ENCODE peak calls at places on chromosome 7, in six cellular contexts. S, L, A, W, U and E are unnamed samples.

GRCh38 chr7:45456747-45457146 is 117.4 kb upstream of the ADCY1 start:
- DNase-seq in S (no peak), L (no peak), A (peak), W (no peak), U (no peak), E (no peak)

GRCh38 chr7:136030867-136031318 is 53.7 kb upstream of the MTPN start:
- DNase-seq in S (no peak), L (no peak), A (no peak), W (no peak), U (no peak), E (no peak)

GRCh38 chr7:6578114-6579084 is 1.1 kb downstream of the ZDHHC4 start:
- DNase-seq in S (no peak), L (no peak), A (peak), W (peak), U (no peak), E (no peak)

GRCh38 chr7:1611708-1612241 is 41.9 kb upstream of the PSMG3 start:
- DNase-seq in S (no peak), L (no peak), A (peak), W (peak), U (no peak), E (peak)

GRCh38 chr7:22821702-22822485 is 755 bp downstream of the TOMM7 start:
- DNase-seq in S (no peak), L (no peak), A (no peak), W (no peak), U (no peak), E (no peak)

GRCh38 chr7:106610996-106611886 is 49.7 kb downstream of the CCDC71L start:
- DNase-seq in S (no peak), L (no peak), A (peak), W (no peak), U (no peak), E (no peak)

GRCh38 chr7:47483604-47484273 is 98.2 kb downstream of the TNS3 start:
- DNase-seq in S (no peak), L (no peak), A (peak), W (no peak), U (no peak), E (no peak)

GRCh38 chr7:4738711-4739527 is 36.5 kb upstream of the AP5Z1 start:
- DNase-seq in S (peak), L (no peak), A (peak), W (peak), U (peak), E (peak)

GRCh38 chr7:158016171-158017087 is 571.2 kb downstream of the PTPRN2 start:
- DNase-seq in S (no peak), L (no peak), A (peak), W (no peak), U (peak), E (no peak)

GRCh38 chr7:31948041-31948440 is 122.2 kb downstream of the PDE1C start:
- DNase-seq in S (no peak), L (no peak), A (peak), W (peak), U (no peak), E (peak)

GRCh38 chr7:121303422-121304171 is 25.2 kb upstream of the WNT16 start:
- DNase-seq in S (no peak), L (no peak), A (no peak), W (no peak), U (no peak), E (no peak)

GRCh38 chr7:156963472-156963871 is 14.0 kb downstream of the NOM1 start:
- DNase-seq in S (no peak), L (no peak), A (no peak), W (no peak), U (no peak), E (no peak)

GRCh38 chr7:156964971-156965370 is 15.5 kb downstream of the NOM1 start:
- DNase-seq in S (no peak), L (no peak), A (no peak), W (no peak), U (no peak), E (no peak)

GRCh38 chr7:156962897-156963296 is 13.4 kb downstream of the NOM1 start:
- DNase-seq in S (no peak), L (no peak), A (no peak), W (no peak), U (no peak), E (no peak)

GRCh38 chr7:156968183-156968582 is 18.7 kb downstream of the NOM1 start:
- DNase-seq in S (no peak), L (no peak), A (no peak), W (no peak), U (no peak), E (no peak)

DNA sequence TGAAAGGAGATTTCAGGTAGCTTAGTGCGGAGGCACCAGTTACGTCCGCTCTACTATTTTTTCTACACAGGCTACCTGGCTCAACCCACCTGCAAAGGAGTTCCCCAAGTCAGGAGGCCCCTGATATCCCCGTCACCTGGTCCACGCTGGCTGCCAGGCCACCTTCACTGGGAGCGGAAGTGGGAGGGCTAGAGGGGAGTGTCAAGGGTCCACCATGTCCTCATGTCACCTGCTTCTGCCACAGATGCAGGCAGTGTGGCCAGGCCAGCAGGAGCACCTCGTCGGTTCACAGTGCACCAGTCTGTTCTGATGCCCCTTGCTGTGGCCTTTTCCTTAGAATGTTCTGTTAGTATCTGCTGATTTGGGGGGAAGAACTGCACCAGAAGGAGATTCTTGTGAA is 16.9 kb downstream of the NOM1 start:
- DNase-seq in S (no peak), L (no peak), A (no peak), W (no peak), U (no peak), E (no peak)
- H3K27ac ChIP-seq in S (no peak), L (no peak), A (no peak), W (no peak), U (no peak), E (no peak)

GRCh38 chr7:25820432-25821040 is 331.5 kb upstream of the NFE2L3 start:
- DNase-seq in S (no peak), L (no peak), A (no peak), W (peak), U (no peak), E (no peak)
- TF ChIP-seq CTCF in S (no peak), L (no peak), A (peak), W (peak), U (no peak), E (peak)

DNA sequence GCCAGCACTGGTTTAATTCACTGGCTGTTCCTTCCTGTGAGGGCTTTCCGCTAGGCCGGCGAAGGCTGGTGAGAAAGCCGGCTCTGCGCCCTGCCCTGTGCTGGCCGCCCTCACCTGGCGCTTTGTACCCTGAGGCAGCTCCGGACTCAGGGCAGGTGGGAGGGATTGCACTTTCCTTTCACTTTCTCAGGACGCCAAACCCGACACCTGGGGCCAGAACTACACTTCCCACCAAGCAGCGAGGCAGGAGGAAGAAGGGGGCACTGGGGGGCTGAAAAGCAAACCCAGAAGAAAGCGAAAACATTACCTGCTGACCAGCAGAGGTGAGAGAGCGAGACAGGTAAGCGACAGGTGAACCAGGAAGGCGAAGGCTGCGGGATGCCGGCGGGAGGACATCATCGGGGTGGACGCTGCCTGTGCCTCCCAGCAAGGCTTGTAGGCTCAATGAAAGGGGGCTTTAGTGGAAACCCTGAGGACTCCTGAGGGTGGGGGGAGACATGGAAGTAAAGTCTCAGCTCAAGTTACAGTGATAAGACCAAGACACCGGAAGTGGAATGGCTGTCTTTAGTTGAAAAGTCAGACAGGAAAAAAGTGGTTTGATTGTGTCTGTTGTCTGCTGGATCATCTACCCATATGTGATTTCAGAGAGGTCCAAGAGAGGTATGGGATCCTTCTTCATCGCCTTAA is at the start of gene RAB19:
- DNase-seq in S (no peak), L (peak), A (no peak), W (no peak), U (no peak), E (no peak)
- H3K27ac ChIP-seq in S (no peak), L (peak), A (no peak), W (no peak), U (no peak), E (no peak)

GRCh38 chr7:151705744-151706567 is 171.0 kb downstream of the PRKAG2 start:
- DNase-seq in S (no peak), L (peak), A (peak), W (peak), U (no peak), E (peak)
- TF ChIP-seq CTCF in S (peak), L (peak), A (peak), W (peak), U (peak), E (peak)

GRCh38 chr7:471866-472639 is 47.6 kb downstream of the PDGFA start:
- DNase-seq in S (peak), L (peak), A (peak), W (no peak), U (peak), E (peak)
- H3K27ac ChIP-seq in S (peak), L (no peak), A (peak), W (no peak), U (peak), E (peak)

DNA sequence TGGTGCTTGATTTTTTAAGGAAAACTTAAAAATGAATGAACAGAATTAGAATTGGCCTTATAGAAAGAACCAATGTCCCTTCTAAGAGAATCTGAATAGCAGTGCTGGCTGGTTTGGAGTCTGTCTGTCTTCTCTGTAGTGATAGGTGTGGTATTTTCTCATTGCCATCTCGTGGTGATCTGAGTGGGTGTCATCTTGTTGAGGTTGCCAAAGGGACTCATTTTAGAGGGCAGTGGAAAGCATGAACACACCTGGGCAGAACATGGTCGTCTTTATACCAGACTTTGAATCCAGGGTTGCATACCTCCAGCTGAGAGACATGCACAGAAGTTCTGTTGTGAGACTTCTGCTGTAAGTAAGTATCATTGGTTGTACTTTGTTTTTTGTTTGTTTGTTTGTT is 15.8 kb downstream of the CUL1 start:
- DNase-seq in S (no peak), L (no peak), A (no peak), W (no peak), U (no peak), E (no peak)
- TF ChIP-seq CTCF in S (no peak), L (no peak), A (no peak), W (no peak), U (no peak), E (no peak)

GRCh38 chr7:35802649-35803048 is 1.8 kb downstream of the SEPTIN7 start:
- DNase-seq in S (no peak), L (no peak), A (peak), W (no peak), U (no peak), E (no peak)
- H3K27ac ChIP-seq in S (peak), L (peak), A (no peak), W (peak), U (peak), E (no peak)

GRCh38 chr7:74059681-74060588 is 23.7 kb upstream of the LIMK1 start:
- DNase-seq in S (peak), L (peak), A (peak), W (peak), U (no peak), E (no peak)

GRCh38 chr7:74059037-74059436 is 24.6 kb upstream of the LIMK1 start:
- DNase-seq in S (no peak), L (no peak), A (no peak), W (no peak), U (no peak), E (no peak)

GRCh38 chr7:74057216-74057925 is 26.2 kb upstream of the LIMK1 start:
- DNase-seq in S (peak), L (no peak), A (no peak), W (no peak), U (no peak), E (no peak)

GRCh38 chr7:74057987-74058386 is 25.6 kb upstream of the LIMK1 start:
- DNase-seq in S (no peak), L (no peak), A (no peak), W (no peak), U (no peak), E (no peak)

GRCh38 chr7:74058486-74058885 is 25.1 kb upstream of the LIMK1 start:
- DNase-seq in S (peak), L (no peak), A (no peak), W (no peak), U (no peak), E (no peak)
- TF ChIP-seq CTCF in S (no peak), L (no peak), A (no peak), W (no peak), U (no peak), E (no peak)